ENCODE peak calls at places on chromosome 13, in four cellular contexts. One of them, this sample, is unnamed.
A peak's percentile ranks its signal among the peaks of the same experiment; 100 is the strongest.

GRCh38 chr13:43339843-43340550 is 316.6 kb downstream of the DNAJC15 start:
- DNase-seq in cardiac fibroblast: no peak
- DNase-seq in left lung: no peak
- DNase-seq in neural progenitor cell: no peak
- DNase-seq in this sample: no peak

GRCh38 chr13:107866007-107866665 is 349.2 kb downstream of the LIG4 start:
- DNase-seq in left lung: no peak
- DNase-seq in neural progenitor cell: peak; percentile 68
- DNase-seq in cardiac fibroblast: peak; percentile 11
- DNase-seq in this sample: no peak

GRCh38 chr13:85724554-85725432 is 74.4 kb downstream of the SLITRK6 start:
- DNase-seq in neural progenitor cell: no peak
- DNase-seq in left lung: no peak
- DNase-seq in cardiac fibroblast: no peak
- DNase-seq in this sample: no peak

GRCh38 chr13:31896427-31896826 is 135.1 kb upstream of the FRY start:
- DNase-seq in cardiac fibroblast: peak; percentile 96
- DNase-seq in left lung: no peak
- DNase-seq in neural progenitor cell: peak; percentile 8
- DNase-seq in this sample: no peak

GRCh38 chr13:83499286-83499685 is 383.0 kb downstream of the SLITRK1 start:
- DNase-seq in left lung: no peak
- DNase-seq in cardiac fibroblast: peak; percentile 1
- DNase-seq in neural progenitor cell: no peak
- DNase-seq in this sample: no peak

GRCh38 chr13:110624766-110625756 is 9.7 kb downstream of the NAXD start:
- DNase-seq in left lung: no peak
- DNase-seq in neural progenitor cell: peak; percentile 81
- DNase-seq in cardiac fibroblast: no peak
- DNase-seq in this sample: no peak

GRCh38 chr13:69389899-69390298 is 717.7 kb upstream of the ATXN8OS start:
- DNase-seq in neural progenitor cell: no peak
- DNase-seq in left lung: no peak
- DNase-seq in cardiac fibroblast: no peak
- DNase-seq in this sample: no peak

GRCh38 chr13:110250258-110250891 is 56.6 kb downstream of the COL4A1 start:
- DNase-seq in left lung: no peak
- DNase-seq in cardiac fibroblast: peak; percentile 94
- DNase-seq in neural progenitor cell: no peak
- DNase-seq in this sample: no peak

GRCh38 chr13:29472317-29472961 is 123.0 kb downstream of the SLC7A1 start:
- DNase-seq in left lung: no peak
- DNase-seq in cardiac fibroblast: peak; percentile 76
- DNase-seq in neural progenitor cell: peak; percentile 84
- DNase-seq in this sample: no peak

GRCh38 chr13:81770868-81771505 is 1430.1 kb upstream of the SPRY2 start:
- DNase-seq in cardiac fibroblast: no peak
- DNase-seq in left lung: no peak
- DNase-seq in neural progenitor cell: peak; percentile 4
- DNase-seq in this sample: no peak

GRCh38 chr13:40255551-40255950 is 410.9 kb downstream of the FOXO1 start:
- DNase-seq in neural progenitor cell: no peak
- DNase-seq in cardiac fibroblast: no peak
- DNase-seq in left lung: no peak
- DNase-seq in this sample: no peak

GRCh38 chr13:106503730-106504129 is 31.7 kb downstream of the EFNB2 start:
- DNase-seq in cardiac fibroblast: peak; percentile 38
- DNase-seq in neural progenitor cell: no peak
- DNase-seq in left lung: no peak
- DNase-seq in this sample: no peak

GRCh38 chr13:75194717-75195116 is 287.3 kb downstream of the TBC1D4 start:
- DNase-seq in left lung: no peak
- DNase-seq in neural progenitor cell: no peak
- DNase-seq in cardiac fibroblast: no peak
- DNase-seq in this sample: no peak

GRCh38 chr13:32314271-32314967 is 744 bp downstream of the ZAR1L start:
- DNase-seq in neural progenitor cell: no peak
- DNase-seq in cardiac fibroblast: no peak
- DNase-seq in left lung: peak; percentile 74
- DNase-seq in this sample: no peak

GRCh38 chr13:77789386-77789785 is 91.9 kb downstream of the SLAIN1 start:
- DNase-seq in neural progenitor cell: no peak
- DNase-seq in left lung: no peak
- DNase-seq in cardiac fibroblast: no peak
- DNase-seq in this sample: no peak

GRCh38 chr13:67614013-67614412 is 383.9 kb upstream of the PCDH9 start:
- DNase-seq in neural progenitor cell: no peak
- DNase-seq in left lung: no peak
- DNase-seq in cardiac fibroblast: no peak
- DNase-seq in this sample: no peak

GRCh38 chr13:53151692-53152421 is 123.2 kb downstream of the OLFM4 start:
- DNase-seq in cardiac fibroblast: peak; percentile 11
- DNase-seq in left lung: no peak
- DNase-seq in neural progenitor cell: peak; percentile 87
- DNase-seq in this sample: peak; percentile 38

GRCh38 chr13:28820099-28821051 is at the start of gene MTUS2:
- DNase-seq in left lung: no peak
- DNase-seq in cardiac fibroblast: no peak
- DNase-seq in neural progenitor cell: peak; percentile 36
- DNase-seq in this sample: peak; percentile 29

GRCh38 chr13:108226184-108226583 is 8.0 kb downstream of the ABHD13 start:
- DNase-seq in neural progenitor cell: no peak
- DNase-seq in cardiac fibroblast: no peak
- DNase-seq in left lung: no peak
- DNase-seq in this sample: no peak

GRCh38 chr13:44649118-44649455 is 73.0 kb upstream of the TSC22D1 start:
- DNase-seq in left lung: no peak
- DNase-seq in cardiac fibroblast: no peak
- DNase-seq in neural progenitor cell: peak; percentile 31
- DNase-seq in this sample: no peak

GRCh38 chr13:106047859-106048258 is 487.6 kb downstream of the EFNB2 start:
- DNase-seq in left lung: no peak
- DNase-seq in neural progenitor cell: no peak
- DNase-seq in cardiac fibroblast: peak; percentile 35
- DNase-seq in this sample: no peak

GRCh38 chr13:113897161-113897560 is 33.3 kb upstream of the GAS6 start:
- DNase-seq in neural progenitor cell: no peak
- DNase-seq in left lung: no peak
- DNase-seq in cardiac fibroblast: peak; percentile 98
- DNase-seq in this sample: no peak

GRCh38 chr13:59542303-59542702 is 621.4 kb downstream of the DIAPH3 start:
- DNase-seq in cardiac fibroblast: peak; percentile 21
- DNase-seq in neural progenitor cell: peak; percentile 39
- DNase-seq in left lung: no peak
- DNase-seq in this sample: no peak

GRCh38 chr13:104740616-104741222 is 1674.5 kb upstream of the SLC10A2 start:
- DNase-seq in cardiac fibroblast: no peak
- DNase-seq in neural progenitor cell: no peak
- DNase-seq in left lung: no peak
- DNase-seq in this sample: no peak

GRCh38 chr13:96822900-96823299 is 171.4 kb downstream of the OXGR1 start:
- DNase-seq in left lung: no peak
- DNase-seq in cardiac fibroblast: peak; percentile 54
- DNase-seq in neural progenitor cell: peak; percentile 50
- DNase-seq in this sample: no peak

GRCh38 chr13:113404723-113405471 is 41.0 kb upstream of the GRTP1 start:
- DNase-seq in cardiac fibroblast: no peak
- DNase-seq in neural progenitor cell: no peak
- DNase-seq in left lung: no peak
- DNase-seq in this sample: no peak

GRCh38 chr13:105213512-105213911 is 1322.0 kb downstream of the EFNB2 start:
- DNase-seq in left lung: no peak
- DNase-seq in cardiac fibroblast: no peak
- DNase-seq in neural progenitor cell: peak; percentile 13
- DNase-seq in this sample: no peak

GRCh38 chr13:70571221-70571620 is 463.0 kb upstream of the KLHL1 start:
- DNase-seq in neural progenitor cell: no peak
- DNase-seq in cardiac fibroblast: no peak
- DNase-seq in left lung: no peak
- DNase-seq in this sample: no peak

GRCh38 chr13:98567140-98567539 is 9.8 kb downstream of the STK24 start:
- DNase-seq in left lung: no peak
- DNase-seq in cardiac fibroblast: no peak
- DNase-seq in neural progenitor cell: no peak
- DNase-seq in this sample: no peak

GRCh38 chr13:70703755-70704154 is 595.5 kb upstream of the KLHL1 start:
- DNase-seq in left lung: no peak
- DNase-seq in neural progenitor cell: no peak
- DNase-seq in cardiac fibroblast: no peak
- DNase-seq in this sample: no peak

GRCh38 chr13:103883152-103883551 is 816.9 kb upstream of the SLC10A2 start:
- DNase-seq in cardiac fibroblast: peak; percentile 97
- DNase-seq in left lung: peak; percentile 82
- DNase-seq in neural progenitor cell: peak; percentile 83
- DNase-seq in this sample: no peak

GRCh38 chr13:24931450-24932217 is 164.3 kb upstream of the PABPC3 start:
- DNase-seq in neural progenitor cell: peak; percentile 65
- DNase-seq in left lung: no peak
- DNase-seq in cardiac fibroblast: no peak
- DNase-seq in this sample: no peak

GRCh38 chr13:21436582-21436981 is 22.5 kb downstream of the ZDHHC20 start:
- DNase-seq in cardiac fibroblast: no peak
- DNase-seq in neural progenitor cell: no peak
- DNase-seq in left lung: no peak
- DNase-seq in this sample: no peak
- H3K4me3 ChIP-seq in cardiac fibroblast: no peak overlapping the region
- H3K4me3 ChIP-seq in neural progenitor cell: no peak overlapping the region
- H3K4me3 ChIP-seq in left lung: no peak overlapping the region
- H3K4me3 ChIP-seq in this sample: no peak overlapping the region

GRCh38 chr13:30805603-30806011 is 70.3 kb downstream of the ALOX5AP start:
- DNase-seq in left lung: no peak
- DNase-seq in neural progenitor cell: no peak
- DNase-seq in cardiac fibroblast: no peak
- DNase-seq in this sample: no peak

GRCh38 chr13:30803791-30804190 is 68.4 kb downstream of the ALOX5AP start:
- DNase-seq in left lung: no peak
- DNase-seq in cardiac fibroblast: no peak
- DNase-seq in neural progenitor cell: no peak
- DNase-seq in this sample: no peak

GRCh38 chr13:30805132-30805537 is 69.8 kb downstream of the ALOX5AP start:
- DNase-seq in cardiac fibroblast: no peak
- DNase-seq in left lung: no peak
- DNase-seq in neural progenitor cell: no peak
- DNase-seq in this sample: no peak

GRCh38 chr13:30802953-30803478 is 67.7 kb downstream of the ALOX5AP start:
- DNase-seq in neural progenitor cell: peak; percentile 91
- DNase-seq in cardiac fibroblast: peak; percentile 84
- DNase-seq in left lung: peak; percentile 89
- DNase-seq in this sample: peak; percentile 78

DNA sequence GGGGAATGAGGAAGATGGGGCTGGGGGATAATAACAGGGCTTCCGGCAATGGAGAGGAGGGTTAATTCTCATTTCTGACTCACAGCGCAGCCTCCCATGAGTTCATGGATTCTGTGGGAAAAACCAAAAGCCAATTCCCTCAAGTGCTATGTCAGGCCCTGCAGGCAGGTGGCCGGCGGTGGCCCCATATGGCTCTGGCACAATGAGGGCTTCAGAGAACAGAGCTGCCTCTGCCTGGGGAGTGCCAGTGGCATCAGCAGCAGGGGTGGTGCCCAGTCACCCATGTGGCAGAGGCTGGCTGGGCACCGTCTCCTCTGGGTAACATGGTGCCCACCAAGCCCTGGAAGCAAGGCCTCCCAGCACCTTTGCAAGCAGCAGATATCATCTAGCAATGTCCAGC is 69.1 kb downstream of the ALOX5AP start:
- DNase-seq in left lung: no peak
- DNase-seq in cardiac fibroblast: peak; percentile 9
- DNase-seq in neural progenitor cell: no peak
- DNase-seq in this sample: no peak
- TF ChIP-seq CTCF in left lung: no peak
- TF ChIP-seq CTCF in cardiac fibroblast: peak; percentile 28
- TF ChIP-seq CTCF in neural progenitor cell: no peak
- TF ChIP-seq CTCF in this sample: peak; percentile 4

DNA sequence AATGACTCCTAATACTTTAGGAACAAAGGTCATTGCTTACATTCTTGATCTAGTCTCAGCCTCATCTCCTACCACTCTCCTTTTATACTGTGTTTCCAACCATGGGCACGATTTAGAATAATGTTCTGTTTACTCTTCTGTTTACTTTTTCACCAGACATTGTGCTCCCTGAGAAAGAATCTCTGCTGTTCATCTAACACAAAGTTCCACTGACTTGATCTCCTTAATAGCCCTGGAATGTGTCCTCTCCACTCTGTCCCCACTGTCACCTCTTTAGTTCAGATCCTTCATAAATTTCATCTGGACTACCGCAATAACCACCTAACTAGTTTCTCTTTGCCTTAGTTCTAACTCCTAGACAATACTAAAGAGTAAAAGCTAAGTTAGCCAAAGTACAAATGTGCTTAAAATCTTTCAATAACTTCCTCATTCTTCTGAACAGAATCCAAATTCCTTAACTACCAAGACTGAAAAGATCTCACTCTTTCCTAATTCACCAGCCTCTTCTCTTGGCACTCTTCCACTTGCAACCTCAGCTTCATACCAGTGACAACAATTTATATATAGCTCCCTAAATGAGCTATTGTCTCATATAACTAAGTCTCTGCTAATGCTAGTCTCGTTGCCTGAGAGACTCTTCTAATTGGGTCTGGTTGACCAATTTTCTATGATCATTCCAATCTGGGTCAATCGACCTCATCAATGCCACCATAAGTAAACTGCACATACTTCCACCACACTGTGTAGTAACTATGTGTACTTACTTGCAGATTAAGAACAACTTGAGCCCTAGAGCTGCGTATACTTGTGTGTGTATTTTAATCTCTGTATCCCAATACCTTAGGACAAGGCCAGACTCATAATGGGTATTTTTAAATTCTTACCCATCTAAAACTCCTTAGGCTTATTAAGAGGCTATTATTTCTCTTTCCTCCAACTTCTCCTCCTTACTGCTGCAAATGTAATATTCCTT is 179.9 kb downstream of the VWA8 start:
- DNase-seq in left lung: no peak
- DNase-seq in neural progenitor cell: no peak
- DNase-seq in cardiac fibroblast: peak; percentile 82
- DNase-seq in this sample: no peak
- H3K4me3 ChIP-seq in left lung: no peak overlapping the region
- H3K4me3 ChIP-seq in neural progenitor cell: no peak overlapping the region
- H3K4me3 ChIP-seq in cardiac fibroblast: no peak overlapping the region
- H3K4me3 ChIP-seq in this sample: no peak overlapping the region

DNA sequence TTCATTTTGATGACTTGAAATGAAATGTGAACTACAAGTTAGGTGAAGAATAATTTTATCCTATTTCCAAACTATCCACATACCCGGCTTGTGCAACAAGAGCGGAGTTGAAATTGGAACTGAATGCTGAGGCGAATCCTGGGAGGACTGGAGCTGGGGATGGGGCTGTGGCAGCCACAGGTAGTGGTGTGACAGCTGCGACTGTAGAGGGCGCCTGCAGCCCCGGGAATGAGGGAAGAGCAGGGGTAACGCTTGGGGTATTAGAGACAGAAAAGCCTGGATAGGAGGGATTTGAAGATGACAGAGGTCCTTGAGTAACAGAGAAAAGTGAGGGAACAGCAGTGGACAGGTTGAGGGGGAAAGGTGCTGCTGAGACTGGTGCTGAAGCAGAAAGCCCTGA is 22.0 kb upstream of the STOML3 start:
- DNase-seq in neural progenitor cell: peak; percentile 52
- DNase-seq in left lung: no peak
- DNase-seq in cardiac fibroblast: no peak
- DNase-seq in this sample: no peak
- TF ChIP-seq CTCF in neural progenitor cell: peak; percentile 62
- TF ChIP-seq CTCF in left lung: no peak
- TF ChIP-seq CTCF in cardiac fibroblast: no peak
- TF ChIP-seq CTCF in this sample: no peak

This sample was measured in GM06990.